ENCODE peak calls at places on chromosomes 6 and 20, in nine cellular contexts. I, U, V, N, S, J, R, T and A are unnamed samples.

GRCh38 chr6:43267619-43268347 is 24.5 kb downstream of the TTBK1 start:
- DNase-seq in N (no peak), U (no peak), V (no peak), I (no peak), J (no peak), R (no peak), T (no peak), S (no peak), A (no peak)

GRCh38 chr6:84688187-84688878 is 76.1 kb downstream of the TBX18 start:
- DNase-seq in J (no peak), N (peak), U (peak), V (no peak), T (peak), I (no peak), S (no peak), R (no peak), A (no peak)

GRCh38 chr6:84728602-84729001 is 35.8 kb downstream of the TBX18 start:
- DNase-seq in U (peak), J (no peak), N (peak), V (peak), R (no peak), T (peak), I (no peak), S (no peak), A (no peak)

GRCh38 chr6:35445691-35446090 is 6.4 kb upstream of the FANCE start:
- DNase-seq in N (no peak), S (no peak), T (peak), J (no peak), R (no peak), V (peak), U (no peak), I (no peak), A (no peak)

GRCh38 chr6:52155791-52156576 is 30.2 kb upstream of the IL17A start:
- DNase-seq in S (no peak), I (peak), V (peak), J (no peak), T (no peak), N (no peak), R (peak), U (no peak), A (no peak)

GRCh38 chr6:3905853-3906190 is 56.6 kb downstream of the FAM50B start:
- DNase-seq in N (no peak), J (no peak), S (no peak), U (peak), R (no peak), T (peak), I (no peak), V (no peak), A (no peak)

GRCh38 chr6:45681860-45682488 is 304.2 kb upstream of the SUPT3H start:
- DNase-seq in V (no peak), J (no peak), T (no peak), N (peak), R (peak), I (no peak), S (no peak), U (peak), A (no peak)

GRCh38 chr6:51199733-51200132 is 381.1 kb downstream of the TFAP2B start:
- DNase-seq in J (no peak), U (no peak), T (no peak), R (no peak), V (no peak), N (no peak), I (no peak), S (no peak), A (no peak)

GRCh38 chr6:105755885-105756284 is 330.3 kb upstream of the PRDM1 start:
- DNase-seq in S (no peak), R (no peak), T (no peak), J (no peak), U (no peak), V (no peak), N (no peak), I (no peak), A (no peak)

GRCh38 chr6:20575691-20576451 is 41.6 kb downstream of the CDKAL1 start:
- DNase-seq in R (no peak), N (no peak), U (peak), J (no peak), I (peak), V (no peak), S (no peak), T (no peak), A (no peak)

GRCh38 chr6:165308926-165309731 is at the start of gene C6orf118:
- DNase-seq in J (peak), N (peak), R (no peak), T (peak), I (peak), V (peak), S (no peak), U (peak), A (peak)

GRCh38 chr6:125363360-125364121 is 61.8 kb upstream of the HDDC2 start:
- DNase-seq in N (peak), V (peak), S (peak), R (no peak), U (peak), T (peak), I (peak), J (peak), A (peak)

GRCh38 chr20:41308726-41309413 is 8.7 kb downstream of the ZHX3 start:
- DNase-seq in T (peak), N (peak), J (no peak), V (no peak), U (peak), I (no peak), S (no peak), R (no peak), A (no peak)

GRCh38 chr6:120005292-120005976 is 655.9 kb upstream of the MAN1A1 start:
- DNase-seq in V (no peak), R (no peak), J (no peak), S (no peak), T (no peak), I (no peak), N (no peak), U (no peak), A (no peak)

GRCh38 chr6:14664112-14664592 is 546.6 kb downstream of the CD83 start:
- DNase-seq in I (no peak), S (no peak), V (no peak), T (peak), R (no peak), J (no peak), N (no peak), U (no peak), A (no peak)

GRCh38 chr6:83792846-83793245 is 60.3 kb upstream of the RIPPLY2 start:
- DNase-seq in U (no peak), V (no peak), N (no peak), J (no peak), T (no peak), R (no peak), S (no peak), I (no peak), A (no peak)

GRCh38 chr6:57190140-57190539 is 18.0 kb downstream of the BAG2 start:
- DNase-seq in R (no peak), I (no peak), J (no peak), N (peak), V (peak), S (no peak), T (peak), U (peak), A (no peak)

GRCh38 chr6:106966229-106966628 is 8.3 kb downstream of the CD24 start:
- DNase-seq in S (no peak), I (no peak), V (no peak), T (no peak), R (no peak), J (no peak), N (no peak), U (no peak), A (no peak)

GRCh38 chr6:143539723-143540122 is 28.2 kb upstream of the FUCA2 start:
- DNase-seq in N (no peak), J (no peak), I (no peak), V (no peak), R (no peak), U (no peak), S (no peak), T (no peak), A (no peak)

GRCh38 chr6:116290799-116291198 is 11.1 kb upstream of the TSPYL1 start:
- DNase-seq in R (no peak), S (no peak), I (no peak), J (no peak), V (no peak), N (no peak), T (no peak), U (no peak), A (no peak)

GRCh38 chr6:48817714-48818113 is 645.3 kb downstream of the MMUT start:
- DNase-seq in I (no peak), R (no peak), S (no peak), J (no peak), U (peak), V (peak), N (peak), T (peak), A (no peak)

GRCh38 chr6:84868149-84868548 is 103.8 kb upstream of the TBX18 start:
- DNase-seq in J (no peak), T (no peak), N (no peak), I (no peak), R (no peak), S (no peak), V (no peak), U (no peak), A (no peak)

GRCh38 chr6:15077964-15078363 is 167.9 kb upstream of the JARID2 start:
- DNase-seq in R (no peak), V (no peak), S (no peak), T (no peak), J (no peak), N (no peak), I (no peak), U (no peak), A (no peak)

GRCh38 chr6:122733259-122733658 is 46.3 kb upstream of the FABP7 start:
- DNase-seq in U (no peak), S (no peak), J (no peak), I (no peak), V (peak), N (no peak), R (no peak), T (no peak), A (no peak)

GRCh38 chr6:76351275-76351674 is 278.8 kb upstream of the IMPG1 start:
- DNase-seq in T (no peak), N (no peak), I (no peak), V (peak), S (no peak), U (no peak), R (no peak), J (no peak), A (no peak)

GRCh38 chr6:49151033-49151432 is 312.0 kb downstream of the MMUT start:
- DNase-seq in J (no peak), S (no peak), N (no peak), T (no peak), U (no peak), V (no peak), I (no peak), R (no peak), A (no peak)

GRCh38 chr6:32989375-32989774 is 20.0 kb downstream of the HLA-DOA start:
- DNase-seq in T (no peak), S (no peak), V (no peak), R (no peak), J (no peak), I (no peak), N (no peak), U (no peak), A (no peak)

GRCh38 chr6:103797738-103798137 is 1062.0 kb downstream of the HACE1 start:
- DNase-seq in I (no peak), R (no peak), J (no peak), N (peak), U (peak), S (no peak), V (peak), T (peak), A (no peak)

GRCh38 chr20:63734111-63734945 is 2.1 kb upstream of the LIME1 start:
- DNase-seq in T (no peak), I (no peak), J (peak), U (no peak), S (no peak), V (no peak), N (no peak), R (no peak), A (no peak)

GRCh38 chr6:90144928-90145520 is 151.6 kb downstream of the BACH2 start:
- DNase-seq in J (no peak), N (no peak), I (no peak), S (no peak), U (no peak), R (no peak), T (no peak), V (no peak), A (no peak)

GRCh38 chr6:146892613-146893401 is 294.0 kb downstream of the ADGB start:
- DNase-seq in S (no peak), N (peak), J (no peak), R (no peak), V (peak), I (no peak), U (peak), T (peak), A (no peak)

GRCh38 chr6:46598215-46598614 is 54.4 kb downstream of the CYP39A1 start:
- DNase-seq in V (no peak), N (no peak), T (no peak), R (no peak), I (no peak), S (no peak), U (no peak), J (no peak), A (no peak)

GRCh38 chr20:63657260-63657936 is 714 bp upstream of the RTEL1 start:
- DNase-seq in N (peak), J (peak), U (peak), T (no peak), R (no peak), S (no peak), I (no peak), V (no peak), A (no peak)

GRCh38 chr20:49989234-49990065 is 6.7 kb downstream of the SNAI1 start:
- DNase-seq in S (no peak), J (peak), I (peak), U (peak), R (no peak), N (peak), V (no peak), T (peak), A (no peak)

GRCh38 chr6:34227656-34228421 is 8.8 kb upstream of the HMGA1 start:
- DNase-seq in V (no peak), U (no peak), T (no peak), R (no peak), J (no peak), I (no peak), S (no peak), N (peak), A (no peak)

GRCh38 chr6:20400476-20401402 is 940 bp upstream of the E2F3 start:
- DNase-seq in R (no peak), S (no peak), V (peak), J (peak), T (peak), N (peak), U (peak), I (peak), A (peak)

GRCh38 chr20:31710423-31711250 is 12.0 kb downstream of the BCL2L1 start:
- DNase-seq in V (peak), J (peak), S (peak), I (no peak), N (no peak), U (no peak), R (no peak), T (no peak), A (no peak)

GRCh38 chr6:73409395-73409794 is 14.8 kb downstream of the DDX43 start:
- DNase-seq in R (no peak), T (no peak), V (no peak), I (no peak), S (no peak), J (no peak), U (peak), N (no peak), A (no peak)

GRCh38 chr6:112475083-112475482 is 128.0 kb downstream of the RFPL4B start:
- DNase-seq in S (no peak), N (peak), T (peak), I (no peak), V (no peak), U (peak), R (no peak), J (no peak), A (no peak)

GRCh38 chr20:48578397-48579098 is 249.3 kb downstream of the PREX1 start:
- DNase-seq in T (no peak), R (no peak), S (no peak), I (no peak), N (no peak), J (peak), V (no peak), U (no peak), A (no peak)
- TF ChIP-seq CTCF in T (peak), R (no peak), S (no peak), I (no peak), N (no peak), J (no peak), V (no peak), U (no peak), A (no peak)

DNA sequence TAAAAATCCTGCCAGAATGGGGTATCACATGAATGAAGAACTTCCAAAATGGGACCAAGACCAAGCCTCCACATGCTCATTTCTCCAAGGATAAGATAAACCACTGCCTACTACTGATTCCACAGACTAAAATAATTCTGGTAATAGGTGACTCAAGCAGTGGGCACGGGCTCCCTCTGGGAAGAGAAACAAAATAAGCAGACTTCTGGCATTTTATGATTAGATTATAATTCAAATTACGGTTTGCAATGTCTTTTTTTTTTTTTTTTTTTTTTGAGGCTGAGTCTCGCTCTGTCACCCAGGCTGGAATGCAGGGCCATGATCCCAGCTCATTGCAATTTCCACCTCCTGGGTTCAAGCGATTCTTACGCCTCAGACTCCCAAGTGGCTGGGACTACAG is 16.0 kb downstream of the UQCC1 start:
- DNase-seq in U (peak), R (no peak), S (no peak), N (peak), T (peak), V (no peak), J (no peak), I (no peak), A (no peak)
- TF ChIP-seq CTCF in U (peak), R (no peak), S (no peak), N (peak), T (peak), V (no peak), J (no peak), I (no peak), A (no peak)

GRCh38 chr20:48919882-48920526 is 1.5 kb upstream of the ARFGEF2 start:
- DNase-seq in S (no peak), V (no peak), T (no peak), I (no peak), U (no peak), N (no peak), R (no peak), J (no peak), A (no peak)
- TF ChIP-seq CTCF in S (no peak), V (no peak), T (no peak), I (no peak), U (no peak), N (no peak), R (no peak), J (no peak), A (no peak)

GRCh38 chr20:25860531-25861150 is 164.0 kb upstream of the ZNF337 start:
- DNase-seq in R (no peak), V (no peak), T (no peak), N (no peak), S (no peak), U (no peak), I (no peak), J (no peak), A (no peak)
- TF ChIP-seq CTCF in R (no peak), V (no peak), T (no peak), N (no peak), S (no peak), U (no peak), I (no peak), J (no peak), A (no peak)

GRCh38 chr6:78810698-78811097 is 56.7 kb upstream of the IRAK1BP1 start:
- DNase-seq in U (peak), S (no peak), N (peak), T (peak), J (no peak), I (no peak), R (no peak), V (peak), A (no peak)

GRCh38 chr6:78808933-78809332 is 58.4 kb upstream of the IRAK1BP1 start:
- DNase-seq in U (no peak), J (no peak), R (no peak), S (no peak), V (no peak), T (no peak), I (no peak), N (no peak), A (no peak)

GRCh38 chr6:78808356-78808891 is 58.9 kb upstream of the IRAK1BP1 start:
- DNase-seq in V (no peak), J (no peak), U (no peak), I (no peak), T (no peak), S (no peak), N (no peak), R (no peak), A (no peak)

GRCh38 chr6:78810146-78810545 is 57.2 kb upstream of the IRAK1BP1 start:
- DNase-seq in N (peak), R (no peak), U (peak), J (no peak), I (peak), V (peak), S (no peak), T (peak), A (no peak)
- TF ChIP-seq CTCF in N (peak), R (peak), U (peak), J (no peak), I (no peak), V (peak), S (peak), T (peak), A (peak)

DNA sequence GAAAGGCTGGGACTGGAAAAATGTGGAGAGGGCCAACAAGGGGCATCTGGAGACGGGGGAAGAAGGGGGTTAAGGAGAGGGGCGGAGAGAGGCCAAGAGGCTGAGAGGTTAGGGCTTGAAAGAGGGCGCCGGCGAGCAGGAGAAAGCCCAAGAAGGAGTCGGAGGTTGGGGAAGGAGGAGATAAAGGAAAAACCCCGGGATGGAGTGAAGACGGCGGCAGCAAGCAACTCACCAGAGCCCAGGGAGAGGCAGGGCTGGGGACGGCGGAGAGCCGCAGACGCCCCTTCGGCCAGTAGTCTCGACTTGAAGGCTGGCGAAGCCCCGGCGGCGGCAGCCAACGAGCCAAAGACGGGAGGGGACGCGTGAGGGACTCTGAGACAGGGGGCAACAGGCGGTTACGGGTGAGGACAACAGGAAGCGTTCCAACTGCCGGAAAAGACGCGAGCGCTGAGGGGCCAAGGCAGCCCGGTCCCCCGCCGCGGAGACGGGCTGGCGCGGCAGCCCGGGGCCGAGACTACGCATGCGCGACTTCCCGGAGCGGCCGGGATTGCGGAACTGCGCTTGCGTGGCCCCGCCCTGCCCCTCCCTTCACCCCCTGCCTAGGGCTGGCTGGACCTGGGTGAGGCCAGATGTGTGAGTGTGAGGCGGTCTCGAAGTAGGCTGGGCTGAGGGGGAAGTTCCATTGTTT is at the start of gene STK38:
- DNase-seq in J (peak), I (peak), U (peak), S (peak), T (peak), R (peak), N (peak), V (peak), A (peak)
- TF ChIP-seq CTCF in J (no peak), I (no peak), U (no peak), S (no peak), T (no peak), R (peak), N (peak), V (no peak), A (peak)

DNA sequence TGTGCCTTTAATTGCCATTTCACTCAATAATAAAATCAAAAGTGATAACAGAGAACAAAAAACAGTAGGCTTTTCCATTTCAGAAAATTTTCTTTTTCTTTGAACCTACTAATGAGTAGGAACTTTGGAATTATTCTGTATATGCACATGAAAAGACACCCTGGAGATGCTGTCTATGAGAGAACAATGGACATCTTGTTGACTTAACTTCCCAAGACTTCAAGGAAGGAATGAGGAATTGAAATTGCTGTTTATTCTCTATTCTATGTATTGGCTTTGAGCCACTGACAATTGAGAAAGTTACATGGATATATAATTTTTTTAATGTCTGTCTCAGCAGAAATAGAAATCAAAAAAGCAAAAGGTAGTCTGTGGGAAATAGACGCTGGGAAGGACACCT is 98.6 kb upstream of the PCSK2 start:
- DNase-seq in I (no peak), J (no peak), T (no peak), S (no peak), V (no peak), R (no peak), N (no peak), U (no peak), A (no peak)
- TF ChIP-seq CTCF in I (no peak), J (no peak), T (no peak), S (no peak), V (no peak), R (no peak), N (no peak), U (no peak), A (no peak)

GRCh38 chr6:139109558-139109957 is 25.3 kb upstream of the HECA start:
- DNase-seq in U (peak), N (peak), I (peak), V (no peak), S (no peak), T (peak), R (no peak), J (no peak), A (no peak)
- TF ChIP-seq CTCF in U (peak), N (peak), I (no peak), V (no peak), S (no peak), T (peak), R (peak), J (no peak), A (peak)